ENCODE peak calls at places on chromosomes 5 and 9, in seven cellular contexts. I is tibial nerve, W is uterus, H is NB4, A is IMR-90, Y is transverse colon, P is breast epithelium. O is an unnamed sample.
A peak's percentile ranks its signal among the peaks of the same experiment; 100 is the strongest.

GRCh38 chr5:112735702-112736101 is 2.0 kb upstream of the APC start:
- DNase-seq in W (no peak), H (no peak), Y (no peak), P (no peak), A (peak; percentile 75), I (no peak), O (no peak)

GRCh38 chr5:83035373-83036170 is 41.6 kb downstream of the TMEM167A start:
- DNase-seq in P (no peak), A (no peak), I (no peak), W (no peak), H (no peak), Y (no peak), O (peak; percentile 69)

GRCh38 chr9:79224672-79225433 is 346.9 kb upstream of the TLE4 start:
- DNase-seq in P (no peak), A (peak; percentile 96), W (no peak), Y (no peak), I (no peak), H (no peak), O (no peak)

GRCh38 chr5:67204821-67205220 is 8.2 kb upstream of the CD180 start:
- DNase-seq in W (no peak), H (no peak), A (no peak), I (no peak), Y (no peak), P (no peak), O (no peak)

GRCh38 chr5:154311362-154311761 is 120.8 kb downstream of the GALNT10 start:
- DNase-seq in P (no peak), Y (no peak), W (no peak), A (no peak), I (no peak), H (peak; percentile 43), O (no peak)

GRCh38 chr9:6645153-6646027 is at the start of gene GLDC:
- DNase-seq in P (peak; percentile 71), Y (peak; percentile 62), W (no peak), A (no peak), I (peak; percentile 11), H (no peak), O (peak; percentile 89)

GRCh38 chr9:105994970-105995369 is 300.6 kb downstream of the TMEM38B start:
- DNase-seq in A (no peak), W (no peak), P (no peak), I (no peak), H (peak; percentile 39), Y (no peak), O (peak; percentile 45)

GRCh38 chr5:142808778-142809606 is 38.8 kb downstream of the ARHGAP26 start:
- DNase-seq in P (no peak), Y (no peak), I (no peak), A (no peak), H (peak; percentile 62), W (no peak), O (no peak)

GRCh38 chr5:161889971-161890370 is 42.1 kb downstream of the GABRA1 start:
- DNase-seq in W (no peak), P (no peak), H (no peak), Y (no peak), A (no peak), I (no peak), O (no peak)

GRCh38 chr9:130426883-130427282 is 17.9 kb upstream of the ASS1 start:
- DNase-seq in P (no peak), A (peak; percentile 35), Y (peak; percentile 53), W (peak; percentile 34), H (peak; percentile 93), I (no peak), O (no peak)

GRCh38 chr9:33161589-33162132 is 5.5 kb downstream of the B4GALT1 start:
- DNase-seq in H (no peak), Y (peak; percentile 59), W (no peak), I (no peak), A (no peak), P (no peak), O (peak; percentile 94)

GRCh38 chr9:33163433-33164137 is 3.6 kb downstream of the B4GALT1 start:
- DNase-seq in I (no peak), H (no peak), W (no peak), P (no peak), A (no peak), Y (no peak), O (no peak)

GRCh38 chr9:33161011-33161588 is 6.0 kb downstream of the B4GALT1 start:
- DNase-seq in W (peak; percentile 66), I (peak; percentile 36), P (no peak), A (peak; percentile 98), Y (peak; percentile 73), H (peak; percentile 77), O (peak; percentile 88)

GRCh38 chr9:33164138-33164809 is 2.9 kb downstream of the B4GALT1 start:
- DNase-seq in Y (peak; percentile 37), P (no peak), I (peak; percentile 37), W (no peak), A (no peak), H (no peak), O (no peak)

GRCh38 chr9:33162721-33163311 is 4.3 kb downstream of the B4GALT1 start:
- DNase-seq in H (no peak), P (no peak), A (peak; percentile 79), W (peak; percentile 81), Y (peak; percentile 61), I (peak; percentile 80), O (peak; percentile 81)
- TF ChIP-seq POLR2A in H (no peak), P (no peak), A (no peak), W (peak; percentile 31), Y (no peak), I (no peak), O (no peak)

GRCh38 chr5:2013301-2014057 is 130.8 kb upstream of the IRX4 start:
- DNase-seq in W (no peak), I (no peak), H (peak; percentile 29), P (no peak), Y (no peak), A (no peak), O (peak; percentile 39)

GRCh38 chr5:2014058-2014610 is 131.4 kb upstream of the IRX4 start:
- DNase-seq in Y (no peak), A (no peak), H (no peak), I (no peak), W (no peak), P (no peak), O (peak; percentile 86)

GRCh38 chr5:2012885-2013284 is 130.2 kb upstream of the IRX4 start:
- DNase-seq in A (no peak), P (no peak), Y (no peak), W (no peak), H (no peak), I (no peak), O (no peak)

GRCh38 chr5:2015961-2016360 is 133.2 kb upstream of the IRX4 start:
- DNase-seq in W (no peak), P (no peak), A (no peak), H (no peak), I (no peak), Y (no peak), O (no peak)

DNA sequence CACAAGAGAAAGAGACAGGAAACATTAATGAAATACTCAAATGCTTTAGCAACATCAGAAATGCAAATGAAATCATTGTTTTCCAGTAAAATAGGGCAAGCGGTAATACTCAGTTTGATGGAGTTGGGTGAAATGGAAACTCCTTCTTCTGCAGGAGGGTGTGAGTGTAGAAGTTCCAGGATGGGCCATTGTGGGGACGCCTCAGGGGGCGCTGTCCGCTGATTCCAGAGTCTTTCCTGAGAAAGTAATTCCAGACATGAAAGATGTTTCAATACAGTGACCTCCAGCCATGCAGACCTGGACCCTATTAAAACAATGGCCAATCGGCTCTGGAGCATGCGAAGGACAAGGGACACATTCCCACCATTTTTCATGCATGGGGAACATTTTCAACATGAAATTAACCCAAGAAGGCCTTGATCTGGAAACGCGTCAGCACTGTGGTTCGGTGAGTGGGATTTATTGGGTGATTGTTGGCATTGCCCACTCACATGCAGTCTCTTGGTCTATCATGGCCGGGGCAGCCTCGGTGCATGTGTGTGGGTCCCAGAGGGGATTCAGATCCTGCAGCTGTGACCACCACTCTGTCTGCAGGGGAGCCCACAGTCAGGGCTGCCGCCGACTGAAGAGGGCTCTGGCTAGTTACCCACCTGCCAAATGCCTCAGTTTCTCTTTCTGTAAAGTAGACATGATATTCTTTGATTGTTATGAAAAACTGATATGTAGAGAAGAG is 132.6 kb upstream of the IRX4 start:
- DNase-seq in W (no peak), Y (no peak), P (no peak), A (no peak), I (no peak), H (no peak), O (no peak)
- TF ChIP-seq CTCF in W (no peak), Y (no peak), P (no peak), A (no peak), I (no peak), H (no peak), O (no peak)

GRCh38 chr9:133066181-133066983 is 4.6 kb downstream of the CEL start:
- DNase-seq in Y (no peak), W (no peak), H (no peak), I (no peak), P (no peak), A (no peak), O (no peak)

GRCh38 chr9:133063500-133064231 is 1.9 kb downstream of the CEL start:
- DNase-seq in A (no peak), Y (no peak), P (no peak), I (no peak), H (no peak), W (no peak), O (no peak)

GRCh38 chr9:133063159-133063499 is 1.3 kb downstream of the CEL start:
- DNase-seq in A (no peak), H (no peak), I (no peak), Y (no peak), W (no peak), P (no peak), O (no peak)

GRCh38 chr9:133064241-133065069 is 2.7 kb downstream of the CEL start:
- DNase-seq in Y (no peak), W (no peak), I (no peak), P (no peak), H (no peak), A (no peak), O (no peak)

DNA sequence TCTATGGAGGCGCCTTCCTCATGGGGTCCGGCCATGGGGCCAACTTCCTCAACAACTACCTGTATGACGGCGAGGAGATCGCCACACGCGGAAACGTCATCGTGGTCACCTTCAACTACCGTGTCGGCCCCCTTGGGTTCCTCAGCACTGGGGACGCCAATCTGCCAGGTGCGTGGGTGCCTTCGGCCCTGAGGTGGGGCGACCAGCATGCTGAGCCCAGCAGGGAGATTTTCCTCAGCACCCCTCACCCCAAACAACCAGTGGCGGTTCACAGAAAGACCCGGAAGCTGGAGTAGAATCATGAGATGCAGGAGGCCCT is 3.2 kb downstream of the CEL start:
- DNase-seq in A (no peak), I (no peak), H (no peak), P (no peak), W (no peak), Y (no peak), O (no peak)
- TF ChIP-seq POLR2A in A (no peak), I (no peak), H (no peak), P (no peak), W (no peak), Y (no peak), O (no peak)

DNA sequence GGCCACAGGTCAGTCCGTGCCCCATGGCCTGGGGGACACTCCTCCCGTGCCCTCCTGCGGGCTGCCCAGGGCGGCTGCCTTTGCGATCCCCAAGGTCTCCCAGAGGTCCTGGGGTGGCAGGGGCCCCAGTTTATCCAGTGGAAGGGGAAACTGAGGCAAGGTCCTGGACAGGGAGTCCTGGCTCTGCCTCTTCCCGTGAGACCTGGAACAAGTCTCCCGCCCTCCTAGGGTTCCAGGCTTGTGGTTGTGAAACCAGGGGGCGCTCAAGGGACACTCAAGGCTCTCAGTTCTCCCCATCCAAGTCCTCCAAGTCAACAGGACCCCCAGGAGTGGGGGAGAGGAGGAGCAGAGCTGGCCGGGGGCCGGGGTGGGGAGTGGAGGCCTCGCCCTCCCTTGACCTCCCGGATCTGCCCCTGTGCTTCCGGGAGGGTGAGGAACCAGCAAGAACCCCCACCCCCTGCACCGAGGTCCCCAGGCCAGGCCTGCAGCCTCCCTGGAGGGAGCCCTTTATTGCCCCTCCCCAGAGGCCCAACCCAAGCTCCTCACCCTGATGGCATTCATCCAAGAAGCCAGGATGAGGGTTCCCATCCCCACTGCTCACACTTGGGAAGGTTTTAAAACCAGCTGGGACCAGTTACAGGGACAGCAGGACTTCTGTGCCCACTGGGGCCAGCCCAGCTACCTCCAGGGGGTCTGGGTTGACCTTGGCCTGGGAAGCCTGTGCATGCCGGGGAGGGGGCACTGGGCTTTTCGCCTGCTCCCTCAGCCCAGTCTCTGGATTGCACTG is 24.7 kb upstream of the TMEM250 start:
- DNase-seq in W (no peak), A (peak; percentile 9), P (no peak), I (no peak), H (peak; percentile 60), Y (no peak), O (peak; percentile 15)
- TF ChIP-seq CTCF in W (no peak), A (no peak), P (no peak), I (no peak), H (peak; percentile 58), Y (peak; percentile 27), O (peak; percentile 24)

O was measured in thyroid gland.